ENCODE peak calls at places on chromosomes 13 and 19, in nine cellular contexts. G is iris pigment epithelial cell; I is EL; X is heart left ventricle; P is stimulated activated naive CD4-positive, alpha-beta T cell; D is neural crest cell; Q is dorsolateral prefrontal cortex; A is nephron progenitor cell; U is NCI-H187. C is an unnamed sample.
A peak's percentile ranks its signal among the peaks of the same experiment; 100 is the strongest.

GRCh38 chr19:29409121-29409862 is 116.5 kb upstream of the VSTM2B start:
- DNase-seq in I (no peak), P (no peak), X (no peak), D (no peak), Q (no peak), A (no peak), G (no peak), U (no peak), C (no peak)

GRCh38 chr13:100039740-100040139 is 49.2 kb upstream of the PCCA start:
- DNase-seq in Q (no peak), U (no peak), G (peak; percentile 21), I (peak; percentile 27), A (no peak), D (no peak), X (no peak), P (no peak), C (no peak)

GRCh38 chr13:110005563-110005962 is 219.2 kb upstream of the IRS2 start:
- DNase-seq in G (no peak), A (no peak), Q (no peak), U (no peak), D (no peak), X (no peak), P (no peak), I (peak; percentile 35), C (no peak)

GRCh38 chr13:43934273-43934672 is 54.6 kb downstream of the LACC1 start:
- DNase-seq in G (no peak), Q (no peak), P (no peak), D (no peak), X (no peak), I (no peak), A (no peak), U (no peak), C (no peak)

GRCh38 chr19:6214881-6215541 is 64.8 kb downstream of the MLLT1 start:
- DNase-seq in I (no peak), D (no peak), G (no peak), U (no peak), P (no peak), Q (no peak), A (no peak), X (no peak), C (no peak)

GRCh38 chr13:111873676-111874178 is 193.2 kb upstream of the SOX1 start:
- DNase-seq in P (no peak), A (no peak), D (no peak), U (no peak), I (no peak), Q (no peak), X (no peak), G (no peak), C (no peak)

GRCh38 chr13:35764359-35765015 is 288.0 kb upstream of the MAB21L1 start:
- DNase-seq in A (no peak), U (no peak), D (no peak), X (no peak), P (no peak), I (peak; percentile 69), Q (no peak), G (no peak), C (no peak)

GRCh38 chr19:13817615-13818371 is 22.6 kb downstream of the ZSWIM4 start:
- DNase-seq in U (peak; percentile 77), X (no peak), A (peak; percentile 75), Q (no peak), G (no peak), D (peak; percentile 50), I (no peak), P (no peak), C (no peak)

GRCh38 chr19:48506138-48506733 is 5.4 kb downstream of the LMTK3 start:
- DNase-seq in A (no peak), P (no peak), G (peak; percentile 47), D (no peak), I (peak; percentile 65), Q (no peak), U (no peak), X (no peak), C (no peak)

GRCh38 chr19:17580470-17581000 is 25.1 kb downstream of the COLGALT1 start:
- DNase-seq in X (no peak), G (no peak), I (no peak), A (no peak), Q (no peak), D (no peak), P (no peak), U (no peak), C (no peak)

GRCh38 chr13:106372199-106373160 is 163.0 kb downstream of the EFNB2 start:
- DNase-seq in X (no peak), U (no peak), Q (no peak), P (no peak), I (peak; percentile 69), G (peak; percentile 97), D (no peak), A (no peak), C (no peak)

GRCh38 chr13:28719656-28720055 is 886 bp upstream of the SLC46A3 start:
- DNase-seq in P (no peak), X (no peak), D (no peak), U (no peak), G (peak; percentile 90), I (peak; percentile 81), Q (no peak), A (no peak), C (no peak)

C was measured in naive thymus-derived CD4-positive, alpha-beta T cell.